ENCODE peak calls at places on chromosomes 11 and 22, in seven cellular contexts. One of them, this sample, is unnamed.

GRCh38 chr11:2182692-2183474 is 11.3 kb upstream of the TH start:
- DNase-seq in IMR-90: no peak
- DNase-seq in trophoblast cell: no peak
- DNase-seq in H1: no peak
- DNase-seq in mesenchymal stem cell: no peak
- DNase-seq in neuronal stem cell: no peak
- DNase-seq in H9: no peak
- DNase-seq in this sample: no peak

GRCh38 chr22:40324468-40325305 is 21.6 kb upstream of the ADSL start:
- DNase-seq in neuronal stem cell: no peak
- DNase-seq in H1: no peak
- DNase-seq in H9: no peak
- DNase-seq in trophoblast cell: no peak
- DNase-seq in mesenchymal stem cell: no peak
- DNase-seq in IMR-90: no peak
- DNase-seq in this sample: no peak

GRCh38 chr11:128210148-128210940 is 377.0 kb downstream of the ETS1 start:
- DNase-seq in neuronal stem cell: no peak
- DNase-seq in H9: peak; percentile 53
- DNase-seq in IMR-90: peak; percentile 94
- DNase-seq in H1: peak; percentile 49
- DNase-seq in mesenchymal stem cell: peak; percentile 95
- DNase-seq in trophoblast cell: peak; percentile 85
- DNase-seq in this sample: peak; percentile 97

GRCh38 chr11:99535819-99536218 is 515.1 kb downstream of the CNTN5 start:
- DNase-seq in trophoblast cell: no peak
- DNase-seq in mesenchymal stem cell: no peak
- DNase-seq in IMR-90: no peak
- DNase-seq in neuronal stem cell: no peak
- DNase-seq in H9: no peak
- DNase-seq in H1: no peak
- DNase-seq in this sample: no peak

GRCh38 chr11:69491071-69492031 is 9.9 kb downstream of the LINC01488 start:
- DNase-seq in H1: no peak
- DNase-seq in IMR-90: no peak
- DNase-seq in trophoblast cell: no peak
- DNase-seq in H9: no peak
- DNase-seq in mesenchymal stem cell: no peak
- DNase-seq in neuronal stem cell: no peak
- DNase-seq in this sample: no peak

GRCh38 chr11:118842369-118842768 is 41.3 kb upstream of the CXCR5 start:
- DNase-seq in IMR-90: peak; percentile 41
- DNase-seq in neuronal stem cell: no peak
- DNase-seq in H1: no peak
- DNase-seq in trophoblast cell: no peak
- DNase-seq in mesenchymal stem cell: no peak
- DNase-seq in H9: no peak
- DNase-seq in this sample: no peak

GRCh38 chr11:98230678-98231077 is 790.1 kb upstream of the CNTN5 start:
- DNase-seq in H1: no peak
- DNase-seq in IMR-90: no peak
- DNase-seq in neuronal stem cell: no peak
- DNase-seq in H9: no peak
- DNase-seq in trophoblast cell: no peak
- DNase-seq in mesenchymal stem cell: no peak
- DNase-seq in this sample: no peak

GRCh38 chr11:73375830-73376167 is 400 bp upstream of the RELT start:
- DNase-seq in H1: no peak
- DNase-seq in IMR-90: no peak
- DNase-seq in mesenchymal stem cell: no peak
- DNase-seq in H9: no peak
- DNase-seq in trophoblast cell: no peak
- DNase-seq in neuronal stem cell: no peak
- DNase-seq in this sample: no peak

GRCh38 chr11:1750481-1750839 is at the start of gene IFITM10:
- DNase-seq in mesenchymal stem cell: no peak
- DNase-seq in trophoblast cell: no peak
- DNase-seq in neuronal stem cell: no peak
- DNase-seq in H1: no peak
- DNase-seq in H9: no peak
- DNase-seq in IMR-90: no peak
- DNase-seq in this sample: no peak

GRCh38 chr11:116499396-116500001 is 273.3 kb downstream of the BUD13 start:
- DNase-seq in neuronal stem cell: peak; percentile 90
- DNase-seq in IMR-90: peak; percentile 22
- DNase-seq in H9: peak; percentile 95
- DNase-seq in trophoblast cell: peak; percentile 66
- DNase-seq in H1: peak; percentile 87
- DNase-seq in mesenchymal stem cell: peak; percentile 12
- DNase-seq in this sample: peak; percentile 94

GRCh38 chr11:128692750-128693578 is 908 bp upstream of the FLI1 start:
- DNase-seq in IMR-90: no peak
- DNase-seq in mesenchymal stem cell: peak; percentile 80
- DNase-seq in neuronal stem cell: no peak
- DNase-seq in H1: no peak
- DNase-seq in H9: peak; percentile 58
- DNase-seq in trophoblast cell: peak; percentile 4
- DNase-seq in this sample: peak; percentile 76

GRCh38 chr22:48931452-48931851 is 896.2 kb downstream of the BRD1 start:
- DNase-seq in H1: no peak
- DNase-seq in trophoblast cell: no peak
- DNase-seq in IMR-90: no peak
- DNase-seq in mesenchymal stem cell: no peak
- DNase-seq in H9: no peak
- DNase-seq in neuronal stem cell: no peak
- DNase-seq in this sample: no peak

GRCh38 chr22:43823353-43823908 is 11.3 kb upstream of the EFCAB6 start:
- DNase-seq in H9: peak; percentile 29
- DNase-seq in H1: no peak
- DNase-seq in neuronal stem cell: no peak
- DNase-seq in mesenchymal stem cell: no peak
- DNase-seq in IMR-90: no peak
- DNase-seq in trophoblast cell: no peak
- DNase-seq in this sample: peak; percentile 23

GRCh38 chr11:115627666-115628460 is 123.6 kb upstream of the CADM1 start:
- DNase-seq in H9: no peak
- DNase-seq in mesenchymal stem cell: no peak
- DNase-seq in IMR-90: no peak
- DNase-seq in H1: no peak
- DNase-seq in trophoblast cell: no peak
- DNase-seq in neuronal stem cell: no peak
- DNase-seq in this sample: no peak

GRCh38 chr22:43925433-43926348 is 2.1 kb downstream of the PNPLA3 start:
- DNase-seq in mesenchymal stem cell: peak; percentile 47
- DNase-seq in H9: peak; percentile 74
- DNase-seq in IMR-90: no peak
- DNase-seq in trophoblast cell: no peak
- DNase-seq in neuronal stem cell: peak; percentile 80
- DNase-seq in H1: no peak
- DNase-seq in this sample: peak; percentile 84

GRCh38 chr22:30694171-30694637 is 470 bp upstream of the OSBP2 start:
- DNase-seq in H9: peak; percentile 76
- DNase-seq in neuronal stem cell: peak; percentile 40
- DNase-seq in trophoblast cell: no peak
- DNase-seq in IMR-90: peak; percentile 35
- DNase-seq in H1: peak; percentile 13
- DNase-seq in mesenchymal stem cell: peak; percentile 11
- DNase-seq in this sample: peak; percentile 58

GRCh38 chr11:32231909-32232493 is 141.1 kb downstream of the RCN1 start:
- DNase-seq in H9: peak; percentile 67
- DNase-seq in trophoblast cell: peak; percentile 16
- DNase-seq in IMR-90: peak; percentile 14
- DNase-seq in neuronal stem cell: peak; percentile 39
- DNase-seq in mesenchymal stem cell: peak; percentile 29
- DNase-seq in H1: peak; percentile 23
- DNase-seq in this sample: peak; percentile 70

GRCh38 chr11:12842933-12843636 is 166.0 kb upstream of the RASSF10 start:
- DNase-seq in trophoblast cell: no peak
- DNase-seq in neuronal stem cell: peak; percentile 60
- DNase-seq in H9: no peak
- DNase-seq in IMR-90: no peak
- DNase-seq in mesenchymal stem cell: peak; percentile 61
- DNase-seq in H1: no peak
- DNase-seq in this sample: no peak

GRCh38 chr22:39839917-39840510 is 53.5 kb downstream of the ENTHD1 start:
- DNase-seq in IMR-90: no peak
- DNase-seq in mesenchymal stem cell: no peak
- DNase-seq in H1: no peak
- DNase-seq in neuronal stem cell: no peak
- DNase-seq in H9: no peak
- DNase-seq in trophoblast cell: no peak
- DNase-seq in this sample: no peak

GRCh38 chr22:50011447-50012200 is 941 bp downstream of the IL17REL start:
- DNase-seq in H1: no peak
- DNase-seq in mesenchymal stem cell: no peak
- DNase-seq in IMR-90: no peak
- DNase-seq in H9: peak; percentile 32
- DNase-seq in trophoblast cell: no peak
- DNase-seq in neuronal stem cell: no peak
- DNase-seq in this sample: peak; percentile 21

GRCh38 chr11:20050551-20051333 is 109.5 kb downstream of the DBX1 start:
- DNase-seq in H1: no peak
- DNase-seq in mesenchymal stem cell: no peak
- DNase-seq in trophoblast cell: peak; percentile 58
- DNase-seq in neuronal stem cell: no peak
- DNase-seq in H9: peak; percentile 45
- DNase-seq in IMR-90: no peak
- DNase-seq in this sample: peak; percentile 84

GRCh38 chr11:104105155-104105554 is 58.8 kb downstream of the PDGFD start:
- DNase-seq in trophoblast cell: no peak
- DNase-seq in mesenchymal stem cell: no peak
- DNase-seq in neuronal stem cell: no peak
- DNase-seq in IMR-90: peak; percentile 37
- DNase-seq in H9: no peak
- DNase-seq in H1: no peak
- DNase-seq in this sample: no peak
- H3K4ac ChIP-seq in trophoblast cell: no peak overlapping the region
- H3K4ac ChIP-seq in mesenchymal stem cell: no peak overlapping the region
- H3K4ac ChIP-seq in neuronal stem cell: no peak overlapping the region
- H3K4ac ChIP-seq in IMR-90: peak overlapping the region; percentile 49
- H3K4ac ChIP-seq in H9: no peak overlapping the region
- H3K4ac ChIP-seq in H1: no peak overlapping the region
- H3K4ac ChIP-seq in this sample: no peak overlapping the region

GRCh38 chr11:7667460-7667859 is 5.8 kb downstream of the CYB5R2 start:
- DNase-seq in neuronal stem cell: no peak
- DNase-seq in mesenchymal stem cell: no peak
- DNase-seq in H1: no peak
- DNase-seq in H9: no peak
- DNase-seq in trophoblast cell: no peak
- DNase-seq in IMR-90: peak; percentile 26
- DNase-seq in this sample: no peak

GRCh38 chr11:7664867-7665266 is 8.4 kb downstream of the CYB5R2 start:
- DNase-seq in neuronal stem cell: no peak
- DNase-seq in trophoblast cell: no peak
- DNase-seq in IMR-90: no peak
- DNase-seq in H1: no peak
- DNase-seq in H9: no peak
- DNase-seq in mesenchymal stem cell: no peak
- DNase-seq in this sample: no peak

GRCh38 chr11:7666292-7666866 is 6.9 kb downstream of the CYB5R2 start:
- DNase-seq in IMR-90: no peak
- DNase-seq in mesenchymal stem cell: no peak
- DNase-seq in H9: no peak
- DNase-seq in trophoblast cell: no peak
- DNase-seq in neuronal stem cell: no peak
- DNase-seq in H1: no peak
- DNase-seq in this sample: no peak

GRCh38 chr11:7668464-7668863 is 4.8 kb downstream of the CYB5R2 start:
- DNase-seq in neuronal stem cell: no peak
- DNase-seq in H9: no peak
- DNase-seq in mesenchymal stem cell: no peak
- DNase-seq in H1: no peak
- DNase-seq in IMR-90: no peak
- DNase-seq in trophoblast cell: no peak
- DNase-seq in this sample: no peak

GRCh38 chr11:7665473-7666291 is 7.6 kb downstream of the CYB5R2 start:
- DNase-seq in mesenchymal stem cell: peak; percentile 58
- DNase-seq in neuronal stem cell: no peak
- DNase-seq in IMR-90: peak; percentile 44
- DNase-seq in H9: peak; percentile 83
- DNase-seq in trophoblast cell: peak; percentile 79
- DNase-seq in H1: no peak
- DNase-seq in this sample: peak; percentile 70
- H3K4me2 ChIP-seq in mesenchymal stem cell: no peak overlapping the region
- H3K4me2 ChIP-seq in neuronal stem cell: no peak overlapping the region
- H3K4me2 ChIP-seq in IMR-90: no peak overlapping the region
- H3K4me2 ChIP-seq in H9: no peak overlapping the region
- H3K4me2 ChIP-seq in trophoblast cell: no peak overlapping the region
- H3K4me2 ChIP-seq in H1: no peak overlapping the region
- H3K4me2 ChIP-seq in this sample: no peak overlapping the region

DNA sequence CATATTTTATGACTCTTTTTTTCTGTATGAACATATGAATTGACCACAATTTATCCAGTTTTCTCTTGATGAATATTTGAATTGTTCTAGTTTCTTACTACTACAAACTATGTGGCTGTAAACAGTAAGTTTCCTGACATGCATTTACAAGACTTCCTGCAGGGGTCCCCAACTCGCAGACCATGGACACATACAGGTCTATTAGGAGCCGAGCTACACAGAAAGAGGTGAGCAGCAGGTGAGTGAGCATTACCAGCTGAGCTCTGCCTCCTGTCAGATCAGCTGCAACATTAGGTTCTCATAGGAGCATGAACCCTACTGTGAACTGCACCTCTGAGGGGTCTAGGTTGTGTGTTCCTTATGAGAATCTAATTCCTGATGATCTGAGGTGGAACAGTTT is 379.4 kb downstream of the DYNC2H1 start:
- DNase-seq in H1: no peak
- DNase-seq in neuronal stem cell: no peak
- DNase-seq in trophoblast cell: no peak
- DNase-seq in mesenchymal stem cell: no peak
- DNase-seq in IMR-90: no peak
- DNase-seq in H9: no peak
- DNase-seq in this sample: no peak
- H2BK120ac ChIP-seq in H1: no peak overlapping the region
- H2BK120ac ChIP-seq in neuronal stem cell: no peak overlapping the region
- H2BK120ac ChIP-seq in trophoblast cell: no peak overlapping the region
- H2BK120ac ChIP-seq in mesenchymal stem cell: no peak overlapping the region
- H2BK120ac ChIP-seq in IMR-90: no peak overlapping the region
- H2BK120ac ChIP-seq in H9: no peak overlapping the region
- H2BK120ac ChIP-seq in this sample: no peak overlapping the region

DNA sequence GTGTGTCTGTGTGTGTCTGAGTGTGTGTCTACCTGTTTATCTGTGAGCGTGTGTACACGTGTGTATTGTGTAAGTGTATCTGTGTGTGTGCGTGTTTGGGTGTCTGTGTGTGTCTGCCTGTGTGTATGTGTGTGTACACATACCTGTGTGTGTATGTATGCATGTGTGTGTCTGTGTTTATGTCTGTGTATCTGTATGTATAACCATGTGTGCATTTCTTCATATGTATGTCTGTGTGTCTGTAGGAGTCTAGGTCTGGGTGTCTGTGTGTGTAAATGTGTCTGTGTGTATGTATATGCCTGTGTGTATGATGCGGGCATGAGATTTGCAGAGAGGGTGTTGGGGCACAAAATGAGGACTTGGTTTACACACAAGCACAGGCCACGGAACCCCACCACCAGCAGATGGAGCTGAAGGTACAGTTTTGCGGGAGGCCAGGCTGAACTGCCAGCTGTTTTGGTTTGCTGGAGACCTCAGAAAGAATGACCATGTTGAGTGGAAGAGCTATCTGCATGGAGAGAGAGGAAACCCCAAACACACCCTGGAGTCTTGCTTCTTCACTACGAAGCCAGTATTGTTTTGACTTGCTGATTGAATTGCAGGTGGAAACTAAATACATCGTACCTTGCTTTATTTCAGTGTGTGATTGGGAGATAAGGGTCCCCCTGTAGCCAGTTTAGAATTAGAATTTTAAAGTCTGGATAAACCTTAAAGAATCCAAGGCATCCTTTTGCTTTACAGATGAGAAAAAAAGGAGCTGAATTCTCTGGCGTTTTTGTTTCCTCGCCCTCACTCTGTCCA is 497.2 kb downstream of the NTM start:
- DNase-seq in H9: peak; percentile 82
- DNase-seq in trophoblast cell: peak; percentile 23
- DNase-seq in IMR-90: peak; percentile 89
- DNase-seq in mesenchymal stem cell: peak; percentile 84
- DNase-seq in neuronal stem cell: peak; percentile 59
- DNase-seq in H1: peak; percentile 68
- DNase-seq in this sample: peak; percentile 90
- H3K4ac ChIP-seq in H9: no peak overlapping the region
- H3K4ac ChIP-seq in trophoblast cell: no peak overlapping the region
- H3K4ac ChIP-seq in IMR-90: peak overlapping the region; percentile 4
- H3K4ac ChIP-seq in mesenchymal stem cell: peak overlapping the region; percentile 38
- H3K4ac ChIP-seq in neuronal stem cell: no peak overlapping the region
- H3K4ac ChIP-seq in H1: peak overlapping the region; percentile 32
- H3K4ac ChIP-seq in this sample: no peak overlapping the region

This sample was measured in mesendoderm.